ENCODE peak calls at places on chromosomes 3 and 15, in ten cellular contexts. W is activated naive CD8-positive, alpha-beta T cell treated with anti-CD3 and anti-CD28 coated beads, Interleukin-2, amount 50 U/mL, for 24 hours; L is epithelial cell of proximal tubule; N is HAP-1; M is HFFc6; V is AG09309; R is NCI-H2029; X is BE2C; S is stromal cell of bone marrow; F is mesenteric fat pad. Q is an unnamed sample.

GRCh38 chr15:82231233-82231632 is 31.3 kb downstream of the EFL1 start:
- DNase-seq in W (no peak), L (no peak), N (no peak), M (no peak), V (no peak), R (no peak), X (no peak), S (no peak), F (no peak), Q (no peak)

GRCh38 chr15:40238481-40238926 is 359 bp upstream of the PAK6 start:
- DNase-seq in W (no peak), L (no peak), N (no peak), M (no peak), V (no peak), R (no peak), X (no peak), S (no peak), F (no peak), Q (no peak)

GRCh38 chr3:146817705-146818104 is 212.6 kb upstream of the PLSCR5 start:
- DNase-seq in W (no peak), L (no peak), N (peak), M (peak), V (no peak), R (no peak), X (no peak), S (peak), F (no peak), Q (no peak)

GRCh38 chr3:173823911-173824460 is 426.4 kb downstream of the NLGN1 start:
- DNase-seq in W (no peak), L (no peak), N (peak), M (peak), V (no peak), R (no peak), X (no peak), S (no peak), F (no peak), Q (no peak)

GRCh38 chr3:156307704-156308103 is 187.3 kb downstream of the KCNAB1 start:
- DNase-seq in W (no peak), L (no peak), N (no peak), M (peak), V (peak), R (no peak), X (no peak), S (peak), F (no peak), Q (no peak)

GRCh38 chr15:51846463-51847230 is 17.2 kb downstream of the TMOD3 start:
- DNase-seq in W (no peak), L (no peak), N (peak), M (peak), V (no peak), R (no peak), X (no peak), S (peak), F (no peak), Q (no peak)

GRCh38 chr3:107988464-107989156 is 102.2 kb downstream of the CD47 start:
- DNase-seq in W (no peak), L (no peak), N (peak), M (peak), V (no peak), R (no peak), X (peak), S (no peak), F (no peak), Q (no peak)

GRCh38 chr15:66760968-66761722 is 59.1 kb downstream of the SMAD6 start:
- DNase-seq in W (no peak), L (no peak), N (no peak), M (no peak), V (no peak), R (no peak), X (no peak), S (no peak), F (no peak), Q (no peak)

GRCh38 chr3:41933154-41933676 is 28.7 kb downstream of the ULK4 start:
- DNase-seq in W (no peak), L (no peak), N (peak), M (peak), V (peak), R (no peak), X (no peak), S (peak), F (no peak), Q (no peak)

GRCh38 chr3:10444511-10444910 is 60.9 kb downstream of the ATP2B2 start:
- DNase-seq in W (no peak), L (no peak), N (no peak), M (no peak), V (no peak), R (no peak), X (no peak), S (no peak), F (no peak), Q (no peak)

GRCh38 chr15:70834999-70835398 is 19.0 kb downstream of the LARP6 start:
- DNase-seq in W (no peak), L (no peak), N (no peak), M (no peak), V (no peak), R (no peak), X (no peak), S (no peak), F (no peak), Q (no peak)

GRCh38 chr15:33587773-33588172 is 277.0 kb downstream of the RYR3 start:
- DNase-seq in W (no peak), L (peak), N (peak), M (peak), V (no peak), R (no peak), X (no peak), S (peak), F (no peak), Q (no peak)

GRCh38 chr15:32861741-32862140 is 143.9 kb downstream of the GREM1 start:
- DNase-seq in W (no peak), L (no peak), N (no peak), M (peak), V (peak), R (no peak), X (peak), S (peak), F (no peak), Q (peak)

GRCh38 chr15:29818141-29818540 is 4.1 kb downstream of the TJP1 start:
- DNase-seq in W (no peak), L (no peak), N (no peak), M (no peak), V (no peak), R (no peak), X (no peak), S (no peak), F (no peak), Q (no peak)

GRCh38 chr15:77507151-77507847 is 86.6 kb downstream of the HMG20A start:
- DNase-seq in W (no peak), L (no peak), N (no peak), M (no peak), V (no peak), R (peak), X (no peak), S (peak), F (no peak), Q (no peak)

GRCh38 chr3:29065211-29065785 is 215.6 kb upstream of the RBMS3 start:
- DNase-seq in W (no peak), L (peak), N (peak), M (peak), V (peak), R (peak), X (peak), S (peak), F (no peak), Q (peak)

GRCh38 chr15:78047631-78048409 is 29.7 kb downstream of the TBC1D2B start:
- DNase-seq in W (no peak), L (no peak), N (no peak), M (peak), V (no peak), R (no peak), X (no peak), S (no peak), F (no peak), Q (no peak)

GRCh38 chr3:86563358-86563970 is 427.5 kb downstream of the VGLL3 start:
- DNase-seq in W (no peak), L (no peak), N (peak), M (peak), V (peak), R (peak), X (no peak), S (peak), F (no peak), Q (no peak)

GRCh38 chr3:11637901-11638668 is 5.6 kb downstream of the VGLL4 start:
- DNase-seq in W (no peak), L (no peak), N (no peak), M (peak), V (peak), R (no peak), X (no peak), S (no peak), F (no peak), Q (no peak)

GRCh38 chr3:45994661-45995369 is 809 bp downstream of the FYCO1 start:
- DNase-seq in W (peak), L (no peak), N (peak), M (no peak), V (no peak), R (no peak), X (no peak), S (no peak), F (no peak), Q (peak)

GRCh38 chr3:78050276-78051080 is 1010.6 kb downstream of the ROBO2 start:
- DNase-seq in W (no peak), L (peak), N (no peak), M (no peak), V (no peak), R (no peak), X (no peak), S (no peak), F (no peak), Q (no peak)

GRCh38 chr3:45084820-45085816 is 59.0 kb downstream of the CLEC3B start:
- DNase-seq in W (no peak), L (no peak), N (no peak), M (peak), V (peak), R (no peak), X (no peak), S (peak), F (no peak), Q (no peak)

GRCh38 chr3:162740941-162741596 is 1244.5 kb downstream of the OTOL1 start:
- DNase-seq in W (no peak), L (no peak), N (no peak), M (no peak), V (no peak), R (no peak), X (no peak), S (no peak), F (no peak), Q (peak)

GRCh38 chr15:60740787-60741354 is 261.9 kb upstream of the ICE2 start:
- DNase-seq in W (no peak), L (peak), N (no peak), M (no peak), V (peak), R (no peak), X (no peak), S (no peak), F (no peak), Q (no peak)

GRCh38 chr15:47932829-47933696 is 187.7 kb upstream of the SLC24A5 start:
- DNase-seq in W (no peak), L (no peak), N (no peak), M (no peak), V (no peak), R (no peak), X (no peak), S (no peak), F (no peak), Q (no peak)

Q was measured in H9.